ENCODE peak calls at places on chromosomes 16 and 17, in seven cellular contexts. J is cardiac muscle cell, S is lower leg skin, I is NB4, D is epithelial cell of esophagus, O is K562, L is fibroblast of lung. P is an unnamed sample.

GRCh38 chr16:57536306-57537193 is at the start of gene CCDC102A:
- DNase-seq in S (peak; percentile 91), L (peak; percentile 26), O (peak; percentile 81), I (peak; percentile 85), J (peak; percentile 64), D (no peak), P (peak; percentile 78)

GRCh38 chr17:17666111-17666714 is 15.0 kb upstream of the RAI1 start:
- DNase-seq in D (peak; percentile 90), O (no peak), S (no peak), J (no peak), L (peak; percentile 68), I (no peak), P (no peak)

GRCh38 chr16:81545470-81546175 is 101.0 kb downstream of the CMIP start:
- DNase-seq in S (no peak), I (no peak), O (no peak), J (no peak), D (peak; percentile 56), L (no peak), P (no peak)

GRCh38 chr17:38621538-38621937 is 15.8 kb upstream of the SRCIN1 start:
- DNase-seq in I (no peak), J (no peak), L (no peak), O (no peak), S (no peak), D (no peak), P (no peak)

GRCh38 chr17:74063439-74063838 is 140.0 kb upstream of the RPL38 start:
- DNase-seq in D (no peak), I (no peak), S (no peak), J (no peak), O (no peak), L (no peak), P (no peak)

GRCh38 chr17:65888649-65889048 is 303.3 kb downstream of the CEP112 start:
- DNase-seq in D (no peak), J (no peak), S (no peak), L (no peak), I (no peak), O (no peak), P (no peak)

GRCh38 chr16:10376229-10376628 is 9.6 kb upstream of the ATF7IP2 start:
- DNase-seq in D (no peak), J (no peak), O (no peak), L (no peak), I (no peak), S (no peak), P (no peak)

GRCh38 chr17:78661092-78661770 is 84.0 kb upstream of the DNAH17 start:
- DNase-seq in S (no peak), J (no peak), O (no peak), I (no peak), L (no peak), D (peak; percentile 96), P (no peak)

GRCh38 chr17:17841620-17842025 is 4.8 kb upstream of the SREBF1 start:
- DNase-seq in L (no peak), I (no peak), D (no peak), O (no peak), S (no peak), J (peak; percentile 70), P (no peak)

GRCh38 chr17:82446124-82446523 is 4.4 kb downstream of the CYBC1 start:
- DNase-seq in I (no peak), D (no peak), S (no peak), J (no peak), O (no peak), L (no peak), P (no peak)

GRCh38 chr17:64354396-64354795 is 36.3 kb downstream of the PECAM1 start:
- DNase-seq in L (no peak), J (no peak), O (no peak), S (peak; percentile 43), I (no peak), D (no peak), P (no peak)

GRCh38 chr16:3036726-3037315 is at the start of gene BICDL2:
- DNase-seq in D (no peak), L (no peak), S (no peak), O (peak; percentile 16), J (no peak), I (no peak), P (no peak)

GRCh38 chr16:81551141-81551808 is 106.7 kb downstream of the CMIP start:
- DNase-seq in J (no peak), I (peak; percentile 49), D (peak; percentile 82), S (no peak), L (no peak), O (peak; percentile 36), P (peak; percentile 34)

GRCh38 chr17:5832886-5833285 is 237.3 kb upstream of the WSCD1 start:
- DNase-seq in L (peak; percentile 14), J (no peak), D (peak; percentile 80), O (no peak), S (no peak), I (no peak), P (no peak)

GRCh38 chr16:77834600-77834963 is 46.2 kb downstream of the VAT1L start:
- DNase-seq in L (peak; percentile 48), D (no peak), I (no peak), J (no peak), O (no peak), S (no peak), P (no peak)

GRCh38 chr17:70060415-70060814 is 14.6 kb upstream of the KCNJ16 start:
- DNase-seq in O (no peak), S (no peak), D (no peak), L (peak; percentile 69), J (no peak), I (no peak), P (no peak)

GRCh38 chr16:75116081-75116910 is at the start of gene LDHD:
- DNase-seq in S (peak; percentile 93), D (peak; percentile 33), O (peak; percentile 74), I (peak; percentile 83), J (peak; percentile 75), L (peak; percentile 56), P (no peak)

GRCh38 chr16:76900285-76901263 is 290.4 kb upstream of the MON1B start:
- DNase-seq in O (no peak), D (no peak), L (no peak), S (no peak), J (no peak), I (no peak), P (no peak)

GRCh38 chr17:43695968-43696865 is 34.5 kb upstream of the MEOX1 start:
- DNase-seq in L (peak; percentile 17), S (no peak), D (no peak), J (no peak), O (no peak), I (no peak), P (no peak)
- TF ChIP-seq CTCF in L (no peak), S (no peak), D (no peak), J (peak; percentile 21), O (no peak), I (no peak), P (no peak)

GRCh38 chr17:76271669-76272540 is 6.8 kb downstream of the UBALD2 start:
- DNase-seq in S (peak; percentile 88), L (no peak), O (peak; percentile 37), J (no peak), D (no peak), I (no peak), P (peak; percentile 91)
- TF ChIP-seq CTCF in S (no peak), L (no peak), O (no peak), J (no peak), D (no peak), I (no peak), P (no peak)

DNA sequence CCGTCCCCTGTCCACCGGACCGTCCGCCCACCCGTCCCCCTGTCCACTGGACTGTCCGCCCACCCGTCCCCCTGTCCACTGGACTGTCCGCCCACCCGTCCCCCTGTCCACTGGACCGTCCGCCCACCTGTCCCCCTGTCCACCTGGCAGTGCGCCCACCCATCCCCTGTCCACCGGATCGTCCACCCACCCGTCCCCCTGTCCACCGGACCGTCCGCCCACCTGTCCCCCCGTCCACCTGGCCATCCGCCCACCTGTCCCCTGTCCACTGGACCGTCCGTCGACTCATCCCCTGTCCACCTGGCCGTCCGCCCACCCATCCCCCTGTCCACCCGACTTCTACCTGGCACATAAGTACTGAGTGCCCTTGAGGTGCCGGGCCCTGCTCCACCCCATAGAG is 76.6 kb downstream of the LMF1 start:
- DNase-seq in J (no peak), O (no peak), D (no peak), I (no peak), S (no peak), L (no peak), P (no peak)
- TF ChIP-seq CTCF in J (no peak), O (no peak), D (no peak), I (no peak), S (no peak), L (no peak), P (no peak)

DNA sequence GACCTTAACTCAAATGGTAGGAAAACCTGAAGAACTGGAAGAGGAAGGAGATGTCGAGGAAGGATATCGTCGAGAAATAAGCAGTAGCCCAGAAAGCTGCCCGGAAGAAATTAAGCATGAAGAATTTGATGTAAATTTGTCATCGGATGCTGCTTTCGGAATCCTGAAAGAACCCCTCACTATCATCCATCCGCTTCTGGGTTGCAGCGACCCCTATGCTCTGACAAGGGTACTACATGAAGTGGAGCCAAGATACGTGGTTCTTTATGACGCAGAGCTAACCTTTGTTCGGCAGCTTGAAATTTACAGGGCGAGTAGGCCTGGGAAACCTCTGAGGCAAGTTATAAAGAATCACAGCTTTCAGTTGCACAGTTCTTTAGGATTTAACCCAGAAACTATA is 15.5 kb downstream of the ERCC4 start:
- DNase-seq in S (no peak), J (no peak), O (peak; percentile 52), I (peak; percentile 11), L (no peak), D (no peak), P (no peak)
- TF ChIP-seq CTCF in S (no peak), J (peak; percentile 52), O (peak; percentile 58), I (peak; percentile 44), L (peak; percentile 27), D (peak; percentile 47), P (peak; percentile 6)

GRCh38 chr17:79811036-79811887 is 14.4 kb upstream of the CBX8 start:
- DNase-seq in O (peak; percentile 76), D (peak; percentile 40), L (no peak), S (no peak), J (peak; percentile 80), I (peak; percentile 74), P (peak; percentile 81)

GRCh38 chr17:79809530-79810137 is 12.8 kb upstream of the CBX8 start:
- DNase-seq in S (no peak), J (no peak), D (no peak), O (no peak), I (no peak), L (no peak), P (no peak)

GRCh38 chr17:79806863-79807720 is 10.2 kb upstream of the CBX8 start:
- DNase-seq in S (no peak), L (no peak), D (no peak), J (no peak), I (no peak), O (no peak), P (no peak)

GRCh38 chr17:79810138-79811027 is 13.5 kb upstream of the CBX8 start:
- DNase-seq in O (peak; percentile 90), J (peak; percentile 96), D (peak; percentile 91), L (peak; percentile 71), S (no peak), I (peak; percentile 84), P (peak; percentile 94)

GRCh38 chr17:79808763-79809529 is 12.1 kb upstream of the CBX8 start:
- DNase-seq in O (no peak), J (no peak), D (peak; percentile 84), L (peak; percentile 50), S (no peak), I (peak; percentile 57), P (peak; percentile 68)
- TF ChIP-seq CTCF in O (peak; percentile 68), J (no peak), D (peak; percentile 72), L (no peak), S (no peak), I (peak; percentile 19), P (peak; percentile 25)

P was measured in GM20000.